ENCODE peak calls at places on chromosome 14, in five cellular contexts. J is transverse colon, D is cardiac fibroblast, X is IMR-90, I is AG09309. R is an unnamed sample.

GRCh38 chr14:23567186-23568020 is at the start of gene AP1G2:
- DNase-seq in D (peak), J (peak), X (peak), I (no peak), R (peak)

GRCh38 chr14:57508756-57509155 is 15.1 kb upstream of the CCDC198 start:
- DNase-seq in D (no peak), X (no peak), J (no peak), I (no peak), R (no peak)

GRCh38 chr14:105844047-105844630 is 317.8 kb downstream of the TMEM121 start:
- DNase-seq in D (no peak), X (no peak), J (no peak), I (no peak), R (no peak)

GRCh38 chr14:90136904-90137303 is 75.1 kb downstream of the KCNK13 start:
- DNase-seq in D (no peak), J (no peak), I (no peak), X (no peak), R (no peak)

GRCh38 chr14:38143170-38143569 is 64.5 kb upstream of the SSTR1 start:
- DNase-seq in J (no peak), I (no peak), D (peak), X (peak), R (no peak)

GRCh38 chr14:99382781-99383456 is 97.7 kb downstream of the SETD3 start:
- DNase-seq in D (no peak), X (peak), J (no peak), I (no peak), R (peak)

GRCh38 chr14:39434401-39434800 is 2.2 kb upstream of the FBXO33 start:
- DNase-seq in D (no peak), X (peak), I (no peak), J (no peak), R (peak)

GRCh38 chr14:90552465-90553297 is 155.9 kb downstream of the CALM1 start:
- DNase-seq in X (no peak), D (no peak), J (no peak), I (no peak), R (no peak)

GRCh38 chr14:100308112-100308792 is 2.0 kb upstream of the SLC25A29 start:
- DNase-seq in X (no peak), D (no peak), J (no peak), I (no peak), R (peak)

GRCh38 chr14:60654303-60654925 is 5.1 kb upstream of the SIX1 start:
- DNase-seq in I (no peak), X (peak), J (no peak), D (no peak), R (no peak)

GRCh38 chr14:21199611-21200570 is 44.0 kb upstream of the OR5AU1 start:
- DNase-seq in I (no peak), X (peak), D (no peak), J (no peak), R (peak)

GRCh38 chr14:93332853-93333630 is at the start of gene BTBD7:
- DNase-seq in X (peak), I (peak), J (peak), D (peak), R (peak)
- TF ChIP-seq CTCF in X (peak), I (peak), J (peak), D (peak), R (peak)

GRCh38 chr14:95529242-95529641 is 5.6 kb upstream of the GLRX5 start:
- DNase-seq in X (no peak), D (no peak), J (no peak), I (no peak), R (no peak)

GRCh38 chr14:95527392-95528002 is 7.4 kb upstream of the GLRX5 start:
- DNase-seq in I (peak), X (peak), D (peak), J (peak), R (peak)

GRCh38 chr14:95524706-95525512 is 8.5 kb upstream of the SYNE3 start:
- DNase-seq in I (no peak), X (peak), J (no peak), D (no peak), R (peak)

GRCh38 chr14:95525999-95526398 is 8.9 kb upstream of the GLRX5 start:
- DNase-seq in D (no peak), X (no peak), I (no peak), J (no peak), R (no peak)

DNA sequence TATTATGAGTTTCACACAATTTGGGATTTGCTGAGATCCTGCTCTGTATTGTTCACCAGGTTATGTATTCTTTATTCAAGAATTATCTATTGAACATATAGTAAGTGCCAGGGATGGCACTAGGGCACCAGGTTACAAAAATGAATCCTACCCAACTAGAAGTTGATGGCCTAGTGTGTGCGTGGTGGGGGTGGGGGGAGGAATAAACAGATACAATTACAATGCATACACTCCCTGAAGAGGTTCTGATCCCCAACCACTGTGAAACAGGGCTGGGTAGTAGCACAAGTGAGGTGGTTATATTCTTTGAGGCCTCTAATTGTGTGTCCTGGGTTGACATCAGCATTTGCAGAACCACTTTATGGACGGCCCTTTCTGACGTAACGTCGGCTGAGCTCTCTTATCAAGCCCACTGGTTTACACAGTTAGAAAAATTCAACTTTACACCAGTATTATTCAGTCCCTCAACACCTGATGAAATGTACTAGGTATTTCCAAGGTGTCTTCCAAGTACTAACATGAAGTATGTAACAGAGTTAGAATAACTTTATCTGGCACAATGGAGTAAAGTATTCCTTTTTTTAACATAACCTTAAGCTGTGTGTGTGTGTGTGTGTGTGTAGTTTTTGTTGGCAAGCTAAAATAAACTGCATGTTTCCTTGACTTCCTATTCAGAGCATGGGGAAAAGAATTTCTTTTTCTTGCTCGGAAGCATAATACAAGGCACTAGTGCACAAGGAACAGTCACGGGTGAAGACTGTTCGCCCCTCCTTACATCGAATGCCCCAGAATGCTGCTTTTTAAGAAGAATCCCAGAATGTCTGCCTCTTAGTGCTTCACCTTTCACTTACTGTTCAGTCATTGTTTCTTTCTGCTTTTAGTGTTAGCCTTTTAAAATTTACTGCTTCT is 8.1 kb upstream of the GLRX5 start:
- DNase-seq in J (no peak), D (peak), X (peak), I (no peak), R (no peak)
- H3K4me3 ChIP-seq in J (no peak), D (no peak), X (no peak), I (no peak), R (no peak)

GRCh38 chr14:103775506-103775905 is 59.9 kb downstream of the ZFYVE21 start:
- DNase-seq in X (no peak), I (no peak), D (no peak), J (no peak), R (no peak)

GRCh38 chr14:103767306-103767894 is 51.8 kb downstream of the ZFYVE21 start:
- DNase-seq in D (peak), J (no peak), X (peak), I (no peak), R (no peak)

GRCh38 chr14:103770500-103770899 is 54.9 kb downstream of the ZFYVE21 start:
- DNase-seq in D (no peak), X (no peak), I (no peak), J (no peak), R (no peak)

GRCh38 chr14:103772078-103772712 is 56.6 kb downstream of the ZFYVE21 start:
- DNase-seq in I (no peak), J (no peak), D (no peak), X (no peak), R (no peak)

GRCh38 chr14:103770902-103771301 is 55.3 kb downstream of the ZFYVE21 start:
- DNase-seq in X (no peak), J (no peak), D (no peak), I (no peak), R (peak)
- TF ChIP-seq CTCF in X (no peak), J (no peak), D (no peak), I (no peak), R (no peak)

DNA sequence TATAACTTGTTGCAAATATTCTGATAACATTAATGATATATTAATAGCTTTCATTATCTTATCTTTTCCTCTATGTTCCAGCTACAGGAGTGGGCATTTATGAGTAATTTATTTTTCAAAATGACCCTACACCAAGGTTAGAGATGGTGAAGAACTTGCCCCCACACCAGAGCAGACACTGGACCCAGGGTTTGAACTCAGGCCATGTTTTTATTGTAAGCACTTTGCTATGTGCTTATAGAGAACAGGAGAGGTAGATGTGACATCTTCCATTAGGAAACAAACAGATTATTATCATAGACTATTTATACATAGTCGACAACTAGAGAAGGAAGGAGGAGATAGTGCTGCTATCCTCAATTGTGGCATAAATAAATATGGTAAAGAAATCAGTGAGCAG is 265.2 kb downstream of the EGLN3 start:
- DNase-seq in X (no peak), I (no peak), D (no peak), J (no peak), R (no peak)
- H3K4me3 ChIP-seq in X (no peak), I (no peak), D (no peak), J (no peak), R (no peak)

GRCh38 chr14:36942522-36943245 is 229.7 kb downstream of the SLC25A21 start:
- DNase-seq in X (peak), I (no peak), J (no peak), D (no peak), R (peak)
- TF ChIP-seq CTCF in X (no peak), I (no peak), J (no peak), D (no peak), R (no peak)

GRCh38 chr14:92603309-92604257 is 90.0 kb downstream of the RIN3 start:
- DNase-seq in J (peak), D (peak), X (peak), I (peak), R (peak)
- H3K4me3 ChIP-seq in J (no peak), D (no peak), X (no peak), I (no peak), R (no peak)

R was measured in epithelial cell of esophagus.